ENCODE peak calls at places on chromosomes 12 and 14, in six cellular contexts. L is adrenal gland, H is IMR-90, M is HCT116, T is right lobe of liver, V is heart left ventricle. W is an unnamed sample.

GRCh38 chr12:122888232-122888752 is 7.6 kb downstream of the VPS37B start:
- DNase-seq in L (peak), H (peak), M (peak), T (peak), V (peak), W (no peak)

GRCh38 chr14:52755607-52756316 is 25.8 kb downstream of the STYX start:
- DNase-seq in L (no peak), H (no peak), M (no peak), T (no peak), V (no peak), W (no peak)

GRCh38 chr12:110908377-110909136 is 11.8 kb downstream of the MYL2 start:
- DNase-seq in L (no peak), H (no peak), M (no peak), T (no peak), V (no peak), W (no peak)

GRCh38 chr12:4148418-4149056 is 125.0 kb upstream of the CCND2 start:
- DNase-seq in L (peak), H (no peak), M (no peak), T (no peak), V (peak), W (peak)

GRCh38 chr14:75050852-75051555 is at the start of gene MLH3:
- DNase-seq in L (peak), H (peak), M (peak), T (peak), V (peak), W (peak)

GRCh38 chr14:68790656-68791077 is 2.2 kb downstream of the ZFP36L1 start:
- DNase-seq in L (peak), H (no peak), M (no peak), T (no peak), V (peak), W (no peak)

GRCh38 chr12:5593056-5593455 is 161.1 kb downstream of the NTF3 start:
- DNase-seq in L (no peak), H (no peak), M (no peak), T (no peak), V (no peak), W (no peak)

GRCh38 chr12:121579190-121579791 is 1.5 kb downstream of the KDM2B start:
- DNase-seq in L (no peak), H (no peak), M (no peak), T (peak), V (peak), W (no peak)

GRCh38 chr12:93978553-93978952 is 169.8 kb upstream of the PLXNC1 start:
- DNase-seq in L (peak), H (peak), M (no peak), T (no peak), V (no peak), W (peak)

GRCh38 chr12:57516617-57517153 is 3.6 kb downstream of the DDIT3 start:
- DNase-seq in L (no peak), H (no peak), M (no peak), T (no peak), V (no peak), W (no peak)

GRCh38 chr12:51753980-51754675 is 94.4 kb downstream of the FIGNL2 start:
- DNase-seq in L (no peak), H (no peak), M (no peak), T (no peak), V (no peak), W (no peak)

GRCh38 chr14:61662437-61663311 is 32.6 kb upstream of the HIF1A start:
- DNase-seq in L (peak), H (peak), M (peak), T (no peak), V (no peak), W (no peak)

GRCh38 chr12:4856556-4856955 is 53.1 kb upstream of the KCNA1 start:
- DNase-seq in L (no peak), H (no peak), M (no peak), T (no peak), V (no peak), W (no peak)

GRCh38 chr12:50542448-50542847 is 37.7 kb downstream of the DIP2B start:
- DNase-seq in L (no peak), H (peak), M (peak), T (no peak), V (no peak), W (no peak)

GRCh38 chr14:22713631-22713950 is 52.9 kb upstream of the OXA1L start:
- DNase-seq in L (no peak), H (no peak), M (no peak), T (no peak), V (no peak), W (no peak)

GRCh38 chr14:101843665-101844064 is 82.2 kb downstream of the PPP2R5C start:
- DNase-seq in L (no peak), H (no peak), M (no peak), T (no peak), V (no peak), W (no peak)

GRCh38 chr14:98137626-98138025 is 1134.4 kb downstream of the BCL11B start:
- DNase-seq in L (no peak), H (no peak), M (no peak), T (no peak), V (no peak), W (no peak)

GRCh38 chr12:41802803-41803202 is 341.9 kb downstream of the GXYLT1 start:
- DNase-seq in L (peak), H (no peak), M (no peak), T (no peak), V (no peak), W (no peak)

GRCh38 chr14:34462132-34462893 is at the start of gene SPTSSA:
- DNase-seq in L (peak), H (peak), M (peak), T (peak), V (peak), W (peak)

GRCh38 chr12:93922583-93923006 is 225.8 kb upstream of the PLXNC1 start:
- DNase-seq in L (peak), H (no peak), M (no peak), T (no peak), V (no peak), W (no peak)

GRCh38 chr12:127729381-127729780 is 537.6 kb upstream of the TMEM132C start:
- DNase-seq in L (no peak), H (no peak), M (no peak), T (no peak), V (no peak), W (no peak)

GRCh38 chr14:78029471-78030372 is 140.5 kb upstream of the NRXN3 start:
- DNase-seq in L (no peak), H (no peak), M (no peak), T (no peak), V (no peak), W (no peak)

GRCh38 chr14:89012272-89013097 is 188.0 kb downstream of the TTC8 start:
- DNase-seq in L (no peak), H (no peak), M (no peak), T (no peak), V (no peak), W (no peak)

GRCh38 chr12:77999074-77999715 is 168.5 kb downstream of the NAV3 start:
- DNase-seq in L (no peak), H (no peak), M (no peak), T (no peak), V (no peak), W (no peak)

GRCh38 chr12:70989232-70989631 is 68.7 kb upstream of the PTPRR start:
- DNase-seq in L (no peak), H (no peak), M (no peak), T (no peak), V (no peak), W (no peak)

GRCh38 chr14:90548455-90548854 is 151.6 kb downstream of the CALM1 start:
- DNase-seq in L (no peak), H (no peak), M (no peak), T (no peak), V (no peak), W (no peak)

GRCh38 chr12:100789975-100790374 is 4.6 kb upstream of the ANO4 start:
- DNase-seq in L (no peak), H (no peak), M (no peak), T (no peak), V (no peak), W (no peak)

GRCh38 chr12:117100251-117100650 is 1.0 kb upstream of the TESC start:
- DNase-seq in L (no peak), H (peak), M (peak), T (peak), V (peak), W (no peak)

GRCh38 chr12:127455347-127456265 is 811.4 kb upstream of the TMEM132C start:
- DNase-seq in L (no peak), H (no peak), M (no peak), T (no peak), V (no peak), W (no peak)

GRCh38 chr14:106831322-106831720 is 1304.9 kb downstream of the TMEM121 start:
- DNase-seq in L (no peak), H (no peak), M (no peak), T (no peak), V (no peak), W (no peak)

GRCh38 chr12:75360920-75361319 is 26.4 kb downstream of the GLIPR1L1 start:
- DNase-seq in L (no peak), H (no peak), M (no peak), T (no peak), V (no peak), W (no peak)

GRCh38 chr14:103628684-103629502 is at the start of gene KLC1:
- DNase-seq in L (peak), H (peak), M (peak), T (peak), V (peak), W (peak)

GRCh38 chr14:101859538-101859902 is 98.0 kb downstream of the PPP2R5C start:
- DNase-seq in L (no peak), H (no peak), M (no peak), T (no peak), V (no peak), W (no peak)

GRCh38 chr14:50083467-50084337 is 32.7 kb downstream of the VCPKMT start:
- DNase-seq in L (no peak), H (peak), M (no peak), T (no peak), V (no peak), W (no peak)

GRCh38 chr14:58428011-58428807 is 690 bp downstream of the KIAA0586 start:
- DNase-seq in L (peak), H (peak), M (peak), T (no peak), V (no peak), W (no peak)

GRCh38 chr12:100391856-100392255 is 35.0 kb downstream of the SLC17A8 start:
- DNase-seq in L (no peak), H (no peak), M (no peak), T (no peak), V (no peak), W (no peak)

GRCh38 chr14:91366749-91367148 is 50.9 kb downstream of the CCDC88C start:
- DNase-seq in L (no peak), H (no peak), M (no peak), T (peak), V (no peak), W (no peak)

GRCh38 chr12:105214670-105215375 is 21.2 kb downstream of the APPL2 start:
- DNase-seq in L (no peak), H (no peak), M (no peak), T (peak), V (no peak), W (no peak)

GRCh38 chr14:89386214-89386886 is 30.7 kb downstream of the FOXN3 start:
- DNase-seq in L (peak), H (peak), M (no peak), T (no peak), V (peak), W (peak)

GRCh38 chr14:96501383-96501745 is 818 bp upstream of the PAPOLA start:
- DNase-seq in L (no peak), H (no peak), M (no peak), T (no peak), V (no peak), W (no peak)

GRCh38 chr14:96497586-96497985 is 4.6 kb upstream of the PAPOLA start:
- DNase-seq in L (no peak), H (no peak), M (no peak), T (no peak), V (no peak), W (no peak)

GRCh38 chr14:96502621-96503251 is 554 bp downstream of the PAPOLA start:
- DNase-seq in L (peak), H (peak), M (no peak), T (peak), V (peak), W (peak)

GRCh38 chr14:96497087-96497486 is 5.1 kb upstream of the PAPOLA start:
- DNase-seq in L (no peak), H (no peak), M (no peak), T (no peak), V (no peak), W (no peak)

DNA sequence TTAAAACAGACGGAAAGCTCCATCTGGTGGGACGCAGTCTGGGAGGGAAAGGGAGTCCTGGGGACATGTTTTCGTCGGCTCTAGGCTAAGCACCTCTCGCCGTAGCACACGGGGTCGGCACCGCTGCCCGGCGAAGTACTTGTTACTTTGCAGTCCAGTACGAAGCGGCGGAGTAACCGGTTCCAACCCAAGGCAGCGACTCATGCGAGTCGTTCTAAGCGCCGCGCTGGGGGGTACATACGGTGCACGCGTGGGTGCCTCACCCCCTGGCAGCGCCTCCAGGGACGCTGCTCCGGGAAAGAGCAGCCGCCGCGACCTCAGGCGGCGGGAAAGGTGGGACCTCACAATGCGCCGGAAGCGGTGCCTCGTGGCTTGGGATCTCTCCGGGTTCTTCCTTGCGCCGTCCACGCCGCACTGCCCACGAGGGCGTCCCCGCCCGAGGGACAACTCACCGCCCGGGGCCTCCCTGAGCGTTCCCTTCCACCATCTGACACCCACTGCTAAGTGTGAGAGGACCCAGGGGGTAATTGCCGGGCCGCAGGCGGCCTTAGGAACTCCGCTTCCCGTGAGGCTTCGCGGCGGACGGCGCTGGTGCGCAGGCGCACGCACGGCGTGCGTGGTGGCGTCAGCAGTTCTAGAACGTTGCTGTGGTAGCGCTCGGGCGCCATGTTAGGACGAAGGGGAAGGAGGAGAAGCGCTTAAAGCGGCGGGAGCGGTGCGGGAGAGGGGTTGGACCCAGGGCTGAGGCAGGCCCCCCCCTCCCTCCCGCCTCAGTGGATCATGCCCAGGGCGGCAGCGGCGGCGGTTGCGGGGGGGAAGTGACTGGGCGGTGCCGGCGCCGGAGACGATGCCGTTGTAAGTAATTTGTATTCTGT is at the start of gene PAPOLA:
- DNase-seq in L (peak), H (peak), M (peak), T (peak), V (peak), W (peak)
- TF ChIP-seq POLR2A in L (peak), H (peak), M (peak), T (peak), V (no peak), W (peak)

DNA sequence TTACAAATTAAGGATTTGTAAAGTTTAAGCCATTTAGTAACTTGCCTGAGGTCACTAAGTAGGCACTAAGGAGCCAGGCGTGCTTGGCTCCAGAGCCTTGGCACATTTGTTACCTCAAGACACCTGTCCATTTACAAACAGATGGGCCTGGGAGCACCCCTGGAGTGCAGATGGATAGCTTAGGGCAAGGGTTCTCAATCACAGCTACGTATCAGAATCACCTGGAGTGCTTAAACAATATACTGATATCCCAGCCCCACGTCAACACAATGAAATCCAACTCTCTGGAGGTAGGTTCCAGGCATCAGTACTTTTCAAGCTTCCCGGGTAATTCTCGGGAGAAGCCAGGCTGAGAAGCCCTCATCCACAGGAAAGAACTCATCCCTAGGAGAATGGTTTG is 45.4 kb downstream of the SLC8A3 start:
- DNase-seq in L (no peak), H (no peak), M (no peak), T (no peak), V (no peak), W (no peak)
- H3K27ac ChIP-seq in L (no peak), H (no peak), M (no peak), T (no peak), V (no peak), W (no peak)

GRCh38 chr12:115824936-115825602 is 452.4 kb downstream of the MED13L start:
- DNase-seq in L (no peak), H (no peak), M (no peak), T (no peak), V (no peak), W (no peak)

GRCh38 chr12:115820661-115821060 is 456.8 kb downstream of the MED13L start:
- DNase-seq in L (peak), H (no peak), M (no peak), T (no peak), V (no peak), W (no peak)

GRCh38 chr12:115828151-115828550 is 449.3 kb downstream of the MED13L start:
- DNase-seq in L (no peak), H (no peak), M (no peak), T (no peak), V (no peak), W (no peak)

GRCh38 chr12:115818973-115819372 is 458.5 kb downstream of the MED13L start:
- DNase-seq in L (no peak), H (no peak), M (no peak), T (no peak), V (no peak), W (no peak)

GRCh38 chr12:115823635-115824034 is 453.9 kb downstream of the MED13L start:
- DNase-seq in L (peak), H (no peak), M (no peak), T (no peak), V (no peak), W (no peak)
- H3K4me3 ChIP-seq in L (no peak), H (no peak), M (no peak), T (no peak), V (no peak), W (no peak)

DNA sequence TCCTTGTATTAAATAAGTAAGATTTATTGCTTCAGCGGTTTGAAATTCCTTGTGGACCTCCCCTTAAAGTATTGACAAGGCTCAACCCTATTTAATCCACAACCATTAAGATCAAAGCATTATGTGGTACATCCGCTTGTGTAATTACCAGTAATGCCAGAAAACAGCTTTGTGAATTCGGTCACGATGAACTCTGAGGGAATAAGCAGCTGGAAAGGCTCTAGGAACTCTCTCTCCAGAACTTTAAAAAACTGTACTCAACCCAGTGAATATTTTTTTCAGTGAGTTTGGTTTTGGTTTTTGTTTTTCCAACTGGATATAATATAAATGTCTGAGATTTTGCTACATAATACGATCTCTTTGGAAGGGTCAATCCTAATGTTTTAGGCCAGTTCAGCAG is 49.3 kb upstream of the DIO2 start:
- DNase-seq in L (no peak), H (no peak), M (no peak), T (no peak), V (no peak), W (no peak)
- TF ChIP-seq POLR2A in L (no peak), H (no peak), M (no peak), T (no peak), V (no peak), W (no peak)

W was measured in gastrocnemius medialis.